ENCODE peak calls at places on chromosomes 16 and 17, in four cellular contexts. N is upper lobe of right lung; T is cardiac muscle cell; M is CD8-positive, alpha-beta memory T cell. O is an unnamed sample. For H3K4me1 and H3K27me3, the result is how much of the 10 kb centered on the place peaks cover.

GRCh38 chr17:72406501-72406900 is 285.7 kb downstream of the SOX9 start:
- DNase-seq in T (no peak), M (no peak), N (no peak), O (no peak)

GRCh38 chr17:14381606-14382005 is 80.7 kb downstream of the HS3ST3B1 start:
- DNase-seq in N (no peak), T (no peak), M (no peak), O (no peak)

GRCh38 chr17:82257473-82257872 is 16.0 kb downstream of the CSNK1D start:
- DNase-seq in N (no peak), M (peak), T (no peak), O (peak)

GRCh38 chr17:32551186-32551955 is 64.6 kb downstream of the CDK5R1 start:
- DNase-seq in T (no peak), N (no peak), M (no peak), O (no peak)

GRCh38 chr16:64416232-64417010 is 705.4 kb downstream of the CDH11 start:
- DNase-seq in T (no peak), N (no peak), M (no peak), O (no peak)

GRCh38 chr17:74943808-74944522 is 8.3 kb downstream of the OTOP3 start:
- DNase-seq in N (no peak), M (no peak), T (no peak), O (no peak)

GRCh38 chr16:4021070-4021779 is 95.0 kb downstream of the ADCY9 start:
- DNase-seq in M (no peak), N (peak), T (no peak), O (no peak)

GRCh38 chr17:72984145-72984924 is 108.2 kb downstream of the SLC39A11 start:
- DNase-seq in T (no peak), N (no peak), M (no peak), O (no peak)

GRCh38 chr16:392450-393027 is 4.5 kb upstream of the NME4 start:
- DNase-seq in T (no peak), N (no peak), M (no peak), O (no peak)

GRCh38 chr16:85819245-85819644 is 19.8 kb downstream of the COX4I1 start:
- DNase-seq in N (peak), T (peak), M (peak), O (peak)

GRCh38 chr16:25114121-25114520 is 2.6 kb downstream of the LCMT1 start:
- DNase-seq in N (no peak), M (no peak), T (no peak), O (no peak)

GRCh38 chr17:50931003-50931878 is 65.1 kb upstream of the TOB1 start:
- DNase-seq in N (peak), T (peak), M (peak), O (peak)

GRCh38 chr16:70736454-70737376 is 50.9 kb upstream of the MTSS2 start:
- DNase-seq in M (peak), T (no peak), N (no peak), O (no peak)

GRCh38 chr17:64741038-64741641 is 79.0 kb upstream of the SMURF2 start:
- DNase-seq in M (no peak), N (no peak), T (no peak), O (peak)

GRCh38 chr17:45367216-45367615 is 50.4 kb upstream of the MAP3K14 start:
- DNase-seq in M (no peak), N (peak), T (no peak), O (no peak)

GRCh38 chr16:66522816-66523590 is 26.9 kb downstream of the TK2 start:
- DNase-seq in T (no peak), N (no peak), M (no peak), O (no peak)

GRCh38 chr17:45050680-45051059 is 762 bp downstream of the DCAKD start:
- DNase-seq in M (no peak), N (no peak), T (no peak), O (peak)

GRCh38 chr16:10552998-10553491 is 27.4 kb downstream of the EMP2 start:
- DNase-seq in T (peak), M (peak), N (peak), O (no peak)

GRCh38 chr17:28334666-28335200 is 539 bp downstream of the IFT20 start:
- DNase-seq in M (no peak), T (no peak), N (no peak), O (no peak)

GRCh38 chr16:88368994-88369393 is 13.8 kb upstream of the ZNF469 start:
- DNase-seq in M (peak), T (no peak), N (no peak), O (no peak)

GRCh38 chr16:57957396-57958392 is 13.2 kb downstream of the CNGB1 start:
- DNase-seq in M (no peak), N (peak), T (no peak), O (no peak)

GRCh38 chr17:36107660-36108059 is 4.0 kb downstream of the CCL4 start:
- DNase-seq in T (no peak), N (no peak), M (peak), O (no peak)
- H3K27ac ChIP-seq in T (no peak), N (peak), M (no peak), O (no peak)

DNA sequence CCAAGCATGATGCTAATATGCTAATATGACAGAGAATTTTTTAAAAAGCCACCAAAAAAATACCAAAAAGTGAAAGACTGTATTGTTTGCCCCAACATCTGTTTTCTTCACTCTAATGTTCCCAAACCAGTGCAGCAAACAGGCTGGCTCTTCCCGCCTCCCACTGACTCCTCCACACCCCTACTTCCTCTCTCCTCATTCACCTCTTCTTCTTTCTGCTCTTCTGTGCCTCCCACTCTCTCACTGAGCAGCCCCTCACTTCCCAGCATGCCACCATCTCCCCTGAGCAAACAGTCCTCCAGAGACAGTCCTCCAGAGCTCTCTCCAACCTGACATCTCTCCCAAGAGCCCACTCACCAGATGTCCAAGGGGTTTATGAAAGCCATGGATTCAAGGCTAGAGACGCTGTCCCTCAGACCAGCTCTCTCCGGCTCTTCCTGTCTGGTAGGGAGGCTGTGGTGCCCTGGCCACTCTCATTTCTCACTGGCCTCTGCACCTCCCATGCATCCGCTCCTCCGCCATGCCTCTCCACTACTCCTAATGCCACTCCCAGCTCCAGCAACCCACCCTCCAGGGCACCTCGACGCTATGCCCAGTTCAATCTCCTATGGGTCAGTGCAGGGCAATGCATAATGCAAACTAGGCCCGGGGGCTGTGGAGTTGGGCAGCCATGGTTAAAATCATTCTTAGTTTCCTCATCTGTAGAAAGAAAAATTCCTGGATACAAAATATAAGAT is 52.9 kb downstream of the ANKRD11 start:
- DNase-seq in N (no peak), T (no peak), M (no peak), O (no peak)
- H3K4me1 ChIP-seq in N (half or more), T (under half), M (half or more), O (under half)

DNA sequence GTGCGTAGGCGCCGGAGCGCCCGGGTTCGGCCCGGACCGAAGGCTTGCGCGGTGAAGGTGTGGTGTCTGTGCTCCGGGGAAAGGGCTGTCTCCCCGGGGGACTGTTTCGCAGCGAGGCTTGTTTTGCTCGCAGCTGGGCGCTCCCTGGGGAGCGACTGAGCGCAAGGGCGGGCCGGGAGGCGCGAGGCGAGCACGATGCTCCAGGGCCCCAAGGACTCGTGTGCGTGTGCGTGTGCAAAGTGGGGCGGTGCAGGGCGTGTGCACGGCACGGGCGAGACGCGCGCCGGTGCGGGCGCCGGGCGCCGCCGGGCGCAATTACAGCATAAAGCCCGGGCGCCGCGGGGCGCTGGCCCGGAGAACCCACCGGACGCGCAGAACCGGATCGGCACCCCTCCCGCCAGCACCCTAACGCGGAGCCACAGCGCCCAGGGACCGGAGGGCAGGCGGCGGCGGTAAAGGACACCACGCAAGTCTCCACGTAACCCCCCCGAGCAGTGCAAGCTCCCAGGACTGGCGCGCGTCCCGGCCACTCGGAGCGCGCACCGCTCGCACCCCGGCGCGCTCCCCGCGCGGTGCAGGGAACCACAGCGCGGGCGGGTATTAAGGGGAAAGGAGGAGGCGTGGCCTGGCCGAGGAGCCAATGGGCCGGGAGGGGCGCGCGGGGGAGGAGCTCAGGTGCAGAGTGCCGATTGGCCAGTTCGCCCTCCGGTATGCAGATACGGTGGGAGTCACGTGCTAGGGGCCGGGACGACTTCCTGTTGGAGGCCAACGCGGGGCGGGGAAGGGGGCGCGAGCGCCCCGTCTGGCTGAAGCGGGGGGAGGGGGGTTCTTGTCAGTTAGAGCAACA is at the start of gene TNRC6C:
- DNase-seq in N (peak), T (peak), M (peak), O (peak)
- H3K27me3 ChIP-seq in N (under half), T (under half), M (under half), O (under half)

DNA sequence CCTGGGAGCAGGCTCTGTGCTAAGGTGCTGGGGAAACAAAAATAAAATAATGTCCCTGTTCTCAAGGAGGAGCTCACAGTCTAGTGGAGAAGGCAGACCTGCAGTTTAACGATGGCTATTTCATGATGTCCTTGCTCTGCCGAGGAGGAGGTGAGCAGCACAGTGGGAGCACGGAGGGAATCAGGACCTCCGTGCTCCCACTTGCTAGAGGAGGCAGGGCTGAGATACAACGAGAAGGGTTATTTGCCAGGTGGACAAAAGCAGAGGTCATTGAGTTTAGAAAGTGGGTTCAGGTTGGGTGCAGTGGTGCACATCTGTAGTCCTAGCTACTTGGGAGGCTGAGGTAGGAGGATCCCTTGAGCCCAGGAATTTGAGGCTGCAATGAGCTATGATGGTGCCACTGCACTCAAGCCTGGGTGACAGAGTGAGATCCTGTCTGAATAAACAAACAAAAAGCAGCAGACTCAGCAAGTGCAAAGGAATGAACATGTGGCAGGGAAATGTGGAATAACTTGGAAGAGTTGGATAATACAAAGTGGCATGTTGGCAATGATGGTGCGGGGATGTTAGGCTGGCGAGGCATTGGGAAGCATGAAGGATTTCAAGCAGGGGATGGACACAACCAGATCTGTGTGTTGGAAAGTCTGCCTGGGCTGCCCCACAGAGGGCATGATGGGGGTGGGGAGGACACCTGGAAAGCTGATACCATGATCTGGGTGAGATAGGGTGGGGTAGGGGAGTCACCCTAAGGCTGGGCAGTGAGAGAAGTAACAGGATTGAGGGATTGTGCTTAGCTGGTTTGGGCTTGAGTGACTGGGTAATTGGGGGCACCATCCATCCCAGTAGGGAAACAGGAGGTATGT is 12.8 kb upstream of the TNS4 start:
- DNase-seq in N (peak), M (no peak), T (no peak), O (no peak)
- H3K27ac ChIP-seq in N (no peak), M (no peak), T (no peak), O (no peak)